ENCODE peak calls at places on chromosome 16, in ten cellular contexts. K is ovary, G is endothelial cell of umbilical vein, T is esophagus squamous epithelium, Q is IMR-90, F is Peyer's patch, R is adrenal gland, V is upper lobe of left lung, H is gastrocnemius medialis, N is body of pancreas. A is an unnamed sample. For H3K4me1, the result is how much of the 10 kb centered on the place peaks cover.

GRCh38 chr16:17784073-17784472 is 313.3 kb upstream of the XYLT1 start:
- DNase-seq in K (no peak), G (no peak), T (no peak), Q (peak), F (no peak), R (no peak), V (no peak), H (no peak), N (no peak), A (no peak)

GRCh38 chr16:50731130-50731988 is 10.5 kb upstream of the CYLD start:
- DNase-seq in K (peak), G (no peak), T (no peak), Q (no peak), F (no peak), R (no peak), V (no peak), H (no peak), N (no peak), A (no peak)

GRCh38 chr16:46712911-46713310 is 23.5 kb downstream of the ORC6 start:
- DNase-seq in K (no peak), G (no peak), T (no peak), Q (no peak), F (no peak), R (no peak), V (no peak), H (no peak), N (no peak), A (no peak)

GRCh38 chr16:64687796-64688195 is 434.1 kb downstream of the CDH11 start:
- DNase-seq in K (no peak), G (no peak), T (no peak), Q (no peak), F (no peak), R (no peak), V (no peak), H (no peak), N (no peak), A (no peak)

GRCh38 chr16:79762217-79762616 is 161.7 kb upstream of the MAF start:
- DNase-seq in K (no peak), G (no peak), T (no peak), Q (no peak), F (no peak), R (no peak), V (no peak), H (no peak), N (no peak), A (no peak)

GRCh38 chr16:1740234-1740633 is 31.1 kb downstream of the NME3 start:
- DNase-seq in K (no peak), G (no peak), T (no peak), Q (no peak), F (no peak), R (no peak), V (no peak), H (no peak), N (no peak), A (no peak)

GRCh38 chr16:63981639-63982038 is 1140.2 kb downstream of the CDH11 start:
- DNase-seq in K (no peak), G (no peak), T (no peak), Q (no peak), F (no peak), R (no peak), V (no peak), H (no peak), N (no peak), A (no peak)

GRCh38 chr16:86886651-86887050 is 308.3 kb downstream of the FOXL1 start:
- DNase-seq in K (no peak), G (no peak), T (no peak), Q (peak), F (no peak), R (no peak), V (no peak), H (no peak), N (no peak), A (no peak)

GRCh38 chr16:26889751-26890150 is 177.0 kb upstream of the C16orf82 start:
- DNase-seq in K (no peak), G (no peak), T (no peak), Q (no peak), F (no peak), R (no peak), V (no peak), H (no peak), N (no peak), A (no peak)

GRCh38 chr16:88459366-88460055 is 6.4 kb downstream of the ZFPM1 start:
- DNase-seq in K (no peak), G (no peak), T (no peak), Q (no peak), F (no peak), R (peak), V (no peak), H (no peak), N (no peak), A (no peak)

GRCh38 chr16:88462396-88462795 is 9.3 kb downstream of the ZFPM1 start:
- DNase-seq in K (no peak), G (no peak), T (no peak), Q (no peak), F (no peak), R (no peak), V (no peak), H (no peak), N (no peak), A (no peak)

GRCh38 chr16:88463411-88463810 is 10.3 kb downstream of the ZFPM1 start:
- DNase-seq in K (no peak), G (no peak), T (no peak), Q (no peak), F (no peak), R (no peak), V (no peak), H (no peak), N (no peak), A (no peak)

GRCh38 chr16:88460496-88461169 is 7.6 kb downstream of the ZFPM1 start:
- DNase-seq in K (no peak), G (no peak), T (no peak), Q (no peak), F (no peak), R (no peak), V (no peak), H (no peak), N (no peak), A (no peak)

DNA sequence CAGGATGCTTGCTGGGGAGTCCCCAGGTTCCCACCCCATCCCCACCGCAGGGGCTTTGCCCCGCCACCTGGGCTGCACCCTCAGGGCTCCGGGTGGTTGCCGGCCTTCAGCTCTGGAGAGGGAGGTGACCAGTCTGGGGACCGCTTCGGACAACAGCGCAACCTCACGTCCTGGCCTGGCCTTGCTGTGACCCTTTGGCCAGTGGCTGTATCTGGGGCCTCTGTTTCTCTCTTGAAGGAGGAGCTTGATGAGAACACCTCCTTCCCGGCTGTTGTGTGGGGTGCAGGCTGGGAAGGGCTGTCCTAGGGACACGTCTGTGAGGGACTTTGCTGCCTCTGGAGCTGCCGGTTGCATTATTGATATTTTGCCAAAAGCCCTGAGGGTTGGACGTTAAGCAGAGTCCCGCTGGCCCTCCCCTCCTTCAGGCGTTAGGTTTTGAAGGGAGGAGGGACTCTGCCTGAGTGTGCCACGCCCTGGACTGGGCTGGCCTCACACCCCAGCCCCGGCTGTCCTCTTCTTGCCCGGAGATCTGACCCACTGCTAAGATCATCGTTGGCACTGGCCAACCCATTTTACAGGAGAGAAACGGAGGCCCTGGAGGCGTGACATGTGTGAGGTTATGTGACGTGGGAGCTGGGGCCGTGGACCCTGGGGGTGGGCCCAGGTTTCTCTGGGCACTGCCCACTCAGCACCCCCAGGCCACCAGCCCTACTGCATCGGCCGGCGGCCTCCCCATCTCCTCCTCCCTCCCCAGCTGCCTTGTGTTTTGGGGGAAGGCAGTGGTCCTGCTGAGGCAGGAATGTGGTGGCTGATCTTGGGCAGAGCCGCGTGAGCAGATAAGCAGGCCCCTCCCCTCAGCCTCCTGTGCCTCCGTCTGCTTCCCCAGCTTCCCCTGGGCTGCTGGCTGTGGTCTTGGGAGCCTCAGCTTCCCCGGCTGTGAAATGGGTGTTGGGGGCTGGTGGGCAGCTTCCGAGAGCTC is 8.5 kb downstream of the ZFPM1 start:
- DNase-seq in K (no peak), G (no peak), T (no peak), Q (no peak), F (no peak), R (peak), V (no peak), H (no peak), N (peak), A (no peak)
- H3K4me1 ChIP-seq in K (under half), G (under half), T (under half), Q (under half), F (under half), R (under half), V (under half), H (under half), N (half or more), A (under half)

GRCh38 chr16:19119564-19119963 is 5.8 kb downstream of the ITPRIPL2 start:
- DNase-seq in K (no peak), G (peak), T (no peak), Q (peak), F (no peak), R (no peak), V (no peak), H (no peak), N (no peak), A (no peak)

GRCh38 chr16:19115148-19116021 is 1.6 kb downstream of the ITPRIPL2 start:
- DNase-seq in K (peak), G (no peak), T (no peak), Q (no peak), F (no peak), R (no peak), V (no peak), H (no peak), N (no peak), A (peak)

GRCh38 chr16:19114359-19115147 is 789 bp downstream of the ITPRIPL2 start:
- DNase-seq in K (peak), G (peak), T (no peak), Q (peak), F (peak), R (peak), V (peak), H (peak), N (peak), A (peak)

GRCh38 chr16:19116711-19117449 is 3.1 kb downstream of the ITPRIPL2 start:
- DNase-seq in K (no peak), G (no peak), T (no peak), Q (peak), F (no peak), R (peak), V (peak), H (no peak), N (no peak), A (no peak)

GRCh38 chr16:19118938-19119431 is 5.2 kb downstream of the ITPRIPL2 start:
- DNase-seq in K (peak), G (peak), T (no peak), Q (peak), F (peak), R (peak), V (peak), H (peak), N (no peak), A (peak)
- TF ChIP-seq POLR2A in K (no peak), G (no peak), T (no peak), Q (no peak), F (no peak), R (no peak), V (peak), H (no peak), N (no peak), A (no peak)

GRCh38 chr16:603221-603620 is 13.4 kb downstream of the RAB40C start:
- DNase-seq in K (no peak), G (no peak), T (no peak), Q (no peak), F (no peak), R (no peak), V (no peak), H (no peak), N (no peak), A (no peak)

GRCh38 chr16:598823-599739 is 9.2 kb downstream of the RAB40C start:
- DNase-seq in K (no peak), G (no peak), T (no peak), Q (no peak), F (no peak), R (no peak), V (no peak), H (no peak), N (no peak), A (no peak)

GRCh38 chr16:595942-596735 is 6.3 kb downstream of the RAB40C start:
- DNase-seq in K (no peak), G (no peak), T (no peak), Q (no peak), F (no peak), R (no peak), V (no peak), H (peak), N (peak), A (no peak)

GRCh38 chr16:596736-597060 is 6.8 kb downstream of the RAB40C start:
- DNase-seq in K (no peak), G (no peak), T (no peak), Q (no peak), F (no peak), R (no peak), V (no peak), H (no peak), N (no peak), A (no peak)

DNA sequence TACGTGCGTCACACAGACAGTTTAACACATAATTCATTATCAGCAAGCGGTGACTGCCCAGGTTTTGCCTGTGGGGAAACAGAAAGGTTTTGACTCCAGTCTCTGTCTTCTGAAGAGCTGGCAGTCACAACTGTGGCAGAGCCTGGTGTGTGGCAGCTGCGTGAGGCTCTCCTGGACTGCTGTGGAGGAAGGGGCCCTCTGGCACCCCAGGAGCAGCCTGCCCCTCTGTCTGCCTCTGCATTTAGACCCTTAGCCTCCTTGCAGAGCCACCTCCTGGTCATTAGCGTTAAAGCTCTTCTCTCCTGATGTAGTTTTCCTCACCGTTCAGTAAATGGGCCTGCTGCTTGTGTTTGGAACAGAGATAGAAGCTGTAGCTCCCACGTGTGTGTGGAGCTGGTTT is 10.9 kb downstream of the RAB40C start:
- DNase-seq in K (no peak), G (peak), T (no peak), Q (no peak), F (no peak), R (no peak), V (no peak), H (no peak), N (no peak), A (peak)
- TF ChIP-seq CTCF in K (no peak), G (peak), T (no peak), Q (no peak), F (peak), R (no peak), V (no peak), H (no peak), N (peak), A (peak)

GRCh38 chr16:20353379-20353778 is 864 bp upstream of the UMOD start:
- DNase-seq in K (no peak), G (no peak), T (no peak), Q (no peak), F (no peak), R (no peak), V (no peak), H (no peak), N (no peak), A (no peak)
- H3K4me1 ChIP-seq in K (under half), G (under half), T (under half), Q (under half), F (under half), R (under half), V (under half), H (under half), N (under half), A (under half)